ENCODE peak calls at places on chromosomes 16 and 17, in seven cellular contexts. One of them, this sample, is unnamed.

GRCh38 chr16:79605999-79606398 is 5.5 kb upstream of the MAF start:
- DNase-seq in heart left ventricle: no peak
- DNase-seq in IMR-90: no peak
- DNase-seq in uterus: peak; percentile 63
- DNase-seq in K562: no peak
- DNase-seq in Peyer's patch: no peak
- DNase-seq in H1: no peak
- DNase-seq in this sample: no peak

GRCh38 chr16:983044-984030 is 1.8 kb downstream of the SOX8 start:
- DNase-seq in heart left ventricle: no peak
- DNase-seq in IMR-90: no peak
- DNase-seq in uterus: no peak
- DNase-seq in K562: no peak
- DNase-seq in Peyer's patch: no peak
- DNase-seq in H1: no peak
- DNase-seq in this sample: no peak

GRCh38 chr17:56772442-56772841 is 61.3 kb downstream of the C17orf67 start:
- DNase-seq in heart left ventricle: no peak
- DNase-seq in IMR-90: no peak
- DNase-seq in uterus: no peak
- DNase-seq in K562: no peak
- DNase-seq in Peyer's patch: no peak
- DNase-seq in H1: no peak
- DNase-seq in this sample: no peak

GRCh38 chr17:21125862-21126261 is 902 bp upstream of the DHRS7B start:
- DNase-seq in heart left ventricle: no peak
- DNase-seq in IMR-90: no peak
- DNase-seq in uterus: no peak
- DNase-seq in K562: no peak
- DNase-seq in Peyer's patch: peak; percentile 66
- DNase-seq in H1: no peak
- DNase-seq in this sample: no peak

GRCh38 chr17:45091778-45092425 is 30.8 kb downstream of the NMT1 start:
- DNase-seq in heart left ventricle: no peak
- DNase-seq in IMR-90: peak; percentile 36
- DNase-seq in uterus: no peak
- DNase-seq in K562: no peak
- DNase-seq in Peyer's patch: no peak
- DNase-seq in H1: no peak
- DNase-seq in this sample: no peak

GRCh38 chr16:89325861-89326471 is 108.5 kb downstream of the ZNF778 start:
- DNase-seq in heart left ventricle: peak; percentile 74
- DNase-seq in IMR-90: peak; percentile 93
- DNase-seq in uterus: peak; percentile 71
- DNase-seq in K562: peak; percentile 75
- DNase-seq in Peyer's patch: peak; percentile 80
- DNase-seq in H1: no peak
- DNase-seq in this sample: peak; percentile 47

GRCh38 chr16:23016372-23016771 is 132.9 kb downstream of the USP31 start:
- DNase-seq in heart left ventricle: no peak
- DNase-seq in IMR-90: no peak
- DNase-seq in uterus: no peak
- DNase-seq in K562: no peak
- DNase-seq in Peyer's patch: no peak
- DNase-seq in H1: no peak
- DNase-seq in this sample: no peak

GRCh38 chr16:17261197-17261858 is 209.4 kb downstream of the XYLT1 start:
- DNase-seq in heart left ventricle: no peak
- DNase-seq in IMR-90: no peak
- DNase-seq in uterus: no peak
- DNase-seq in K562: no peak
- DNase-seq in Peyer's patch: no peak
- DNase-seq in H1: no peak
- DNase-seq in this sample: no peak

GRCh38 chr17:64336760-64337413 is 53.8 kb downstream of the PECAM1 start:
- DNase-seq in heart left ventricle: no peak
- DNase-seq in IMR-90: no peak
- DNase-seq in uterus: no peak
- DNase-seq in K562: no peak
- DNase-seq in Peyer's patch: no peak
- DNase-seq in H1: peak; percentile 49
- DNase-seq in this sample: no peak

GRCh38 chr17:73189417-73190099 is 3.3 kb upstream of the COG1 start:
- DNase-seq in heart left ventricle: no peak
- DNase-seq in IMR-90: peak; percentile 76
- DNase-seq in uterus: no peak
- DNase-seq in K562: no peak
- DNase-seq in Peyer's patch: peak; percentile 22
- DNase-seq in H1: no peak
- DNase-seq in this sample: no peak

GRCh38 chr16:54446639-54447038 is 160.1 kb upstream of the IRX3 start:
- DNase-seq in heart left ventricle: peak; percentile 40
- DNase-seq in IMR-90: no peak
- DNase-seq in uterus: no peak
- DNase-seq in K562: no peak
- DNase-seq in Peyer's patch: no peak
- DNase-seq in H1: no peak
- DNase-seq in this sample: peak; percentile 91

GRCh38 chr17:15966183-15966878 is 21.4 kb downstream of the ADORA2B start:
- DNase-seq in heart left ventricle: no peak
- DNase-seq in IMR-90: peak; percentile 35
- DNase-seq in uterus: no peak
- DNase-seq in K562: no peak
- DNase-seq in Peyer's patch: no peak
- DNase-seq in H1: peak; percentile 72
- DNase-seq in this sample: no peak

GRCh38 chr17:82636626-82637598 is 11.3 kb downstream of the WDR45B start:
- DNase-seq in heart left ventricle: no peak
- DNase-seq in IMR-90: no peak
- DNase-seq in uterus: no peak
- DNase-seq in K562: no peak
- DNase-seq in Peyer's patch: no peak
- DNase-seq in H1: no peak
- DNase-seq in this sample: no peak

GRCh38 chr17:34110315-34110714 is 144.8 kb upstream of the CCL2 start:
- DNase-seq in heart left ventricle: no peak
- DNase-seq in IMR-90: no peak
- DNase-seq in uterus: no peak
- DNase-seq in K562: no peak
- DNase-seq in Peyer's patch: no peak
- DNase-seq in H1: no peak
- DNase-seq in this sample: no peak

GRCh38 chr17:39939588-39940419 is 12.3 kb downstream of the LRRC3C start:
- DNase-seq in heart left ventricle: peak; percentile 41
- DNase-seq in IMR-90: peak; percentile 98
- DNase-seq in uterus: peak; percentile 81
- DNase-seq in K562: peak; percentile 53
- DNase-seq in Peyer's patch: no peak
- DNase-seq in H1: no peak
- DNase-seq in this sample: no peak
- TF ChIP-seq CTCF in heart left ventricle: no peak
- TF ChIP-seq CTCF in IMR-90: peak; percentile 66
- TF ChIP-seq CTCF in uterus: peak; percentile 39
- TF ChIP-seq CTCF in K562: peak; percentile 65
- TF ChIP-seq CTCF in Peyer's patch: peak; percentile 41
- TF ChIP-seq CTCF in H1: peak; percentile 17
- TF ChIP-seq CTCF in this sample: no peak

DNA sequence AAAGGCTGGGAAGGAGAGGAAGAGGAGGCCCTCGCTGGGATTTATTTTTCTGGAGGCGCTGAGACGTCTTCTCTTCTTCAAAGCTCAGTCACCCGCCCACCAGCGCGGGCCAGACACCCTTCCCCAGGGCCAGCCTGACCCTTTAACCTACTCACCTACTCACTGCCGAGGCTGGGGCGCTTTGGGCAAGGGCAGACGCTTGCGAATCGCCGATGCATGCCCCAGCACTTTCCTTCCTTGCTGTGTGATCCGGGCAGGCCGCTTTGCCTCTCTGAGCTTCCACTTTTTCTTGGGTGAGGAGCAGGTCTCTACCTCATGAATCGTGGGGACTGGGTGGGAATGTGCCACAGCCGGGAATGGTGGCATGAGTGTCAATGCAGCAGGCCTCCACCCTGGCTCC is 25.1 kb downstream of the GSE1 start:
- DNase-seq in heart left ventricle: no peak
- DNase-seq in IMR-90: no peak
- DNase-seq in uterus: no peak
- DNase-seq in K562: no peak
- DNase-seq in Peyer's patch: no peak
- DNase-seq in H1: no peak
- DNase-seq in this sample: no peak
- TF ChIP-seq POLR2A in heart left ventricle: no peak
- TF ChIP-seq POLR2A in IMR-90: no peak
- TF ChIP-seq POLR2A in uterus: no peak
- TF ChIP-seq POLR2A in K562: no peak
- TF ChIP-seq POLR2A in Peyer's patch: no peak
- TF ChIP-seq POLR2A in H1: no peak
- TF ChIP-seq POLR2A in this sample: no peak

GRCh38 chr17:6084226-6085161 is 14.3 kb downstream of the WSCD1 start:
- DNase-seq in heart left ventricle: no peak
- DNase-seq in IMR-90: no peak
- DNase-seq in uterus: no peak
- DNase-seq in K562: no peak
- DNase-seq in Peyer's patch: no peak
- DNase-seq in H1: no peak
- DNase-seq in this sample: no peak
- H3K4me3 ChIP-seq in heart left ventricle: no peak overlapping the region
- H3K4me3 ChIP-seq in IMR-90: no peak overlapping the region
- H3K4me3 ChIP-seq in uterus: no peak overlapping the region
- H3K4me3 ChIP-seq in K562: no peak overlapping the region
- H3K4me3 ChIP-seq in Peyer's patch: no peak overlapping the region
- H3K4me3 ChIP-seq in H1: no peak overlapping the region
- H3K4me3 ChIP-seq in this sample: no peak overlapping the region

GRCh38 chr16:81587626-81588160 is 143.1 kb downstream of the CMIP start:
- DNase-seq in heart left ventricle: no peak
- DNase-seq in IMR-90: no peak
- DNase-seq in uterus: no peak
- DNase-seq in K562: no peak
- DNase-seq in Peyer's patch: no peak
- DNase-seq in H1: no peak
- DNase-seq in this sample: no peak

GRCh38 chr16:81588326-81589081 is 143.9 kb downstream of the CMIP start:
- DNase-seq in heart left ventricle: no peak
- DNase-seq in IMR-90: no peak
- DNase-seq in uterus: no peak
- DNase-seq in K562: no peak
- DNase-seq in Peyer's patch: no peak
- DNase-seq in H1: no peak
- DNase-seq in this sample: no peak

GRCh38 chr16:81586421-81586820 is 141.8 kb downstream of the CMIP start:
- DNase-seq in heart left ventricle: no peak
- DNase-seq in IMR-90: peak; percentile 33
- DNase-seq in uterus: no peak
- DNase-seq in K562: no peak
- DNase-seq in Peyer's patch: no peak
- DNase-seq in H1: no peak
- DNase-seq in this sample: no peak

GRCh38 chr16:81585785-81586184 is 141.2 kb downstream of the CMIP start:
- DNase-seq in heart left ventricle: no peak
- DNase-seq in IMR-90: no peak
- DNase-seq in uterus: no peak
- DNase-seq in K562: peak; percentile 73
- DNase-seq in Peyer's patch: no peak
- DNase-seq in H1: no peak
- DNase-seq in this sample: no peak

DNA sequence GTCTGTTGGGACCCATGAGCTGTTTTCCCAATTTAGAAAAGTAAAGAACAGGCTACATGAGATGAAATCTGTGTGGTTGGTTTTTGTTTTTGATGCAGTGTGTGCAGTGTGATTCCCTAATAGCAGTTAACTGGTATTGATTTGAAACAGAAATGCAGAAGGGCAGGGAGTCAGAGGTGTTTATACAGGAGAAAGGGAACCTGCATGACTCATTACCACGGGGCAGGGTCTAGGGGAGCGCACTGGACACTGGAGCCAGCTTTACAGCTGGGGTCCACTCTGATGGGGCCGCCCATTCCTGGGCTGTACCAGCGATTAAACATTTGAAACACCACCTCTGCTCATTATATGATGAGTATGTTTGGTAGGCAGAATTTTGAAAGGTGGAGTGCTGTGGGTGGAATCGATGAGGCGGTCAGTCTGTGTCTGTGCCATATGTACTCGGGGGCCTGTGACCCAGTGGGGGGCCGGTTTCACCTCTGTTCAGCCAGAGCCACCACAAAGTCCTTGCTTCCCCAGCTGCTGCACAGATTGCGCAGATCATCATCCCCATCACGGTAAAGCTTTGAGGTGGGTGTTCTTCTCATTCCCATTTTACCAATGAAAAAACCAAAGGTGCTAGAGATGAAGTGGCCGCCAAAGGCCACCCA is 142.5 kb downstream of the CMIP start:
- DNase-seq in heart left ventricle: no peak
- DNase-seq in IMR-90: no peak
- DNase-seq in uterus: no peak
- DNase-seq in K562: no peak
- DNase-seq in Peyer's patch: no peak
- DNase-seq in H1: no peak
- DNase-seq in this sample: no peak
- TF ChIP-seq CTCF in heart left ventricle: no peak
- TF ChIP-seq CTCF in IMR-90: no peak
- TF ChIP-seq CTCF in uterus: no peak
- TF ChIP-seq CTCF in K562: no peak
- TF ChIP-seq CTCF in Peyer's patch: no peak
- TF ChIP-seq CTCF in H1: no peak
- TF ChIP-seq CTCF in this sample: no peak

DNA sequence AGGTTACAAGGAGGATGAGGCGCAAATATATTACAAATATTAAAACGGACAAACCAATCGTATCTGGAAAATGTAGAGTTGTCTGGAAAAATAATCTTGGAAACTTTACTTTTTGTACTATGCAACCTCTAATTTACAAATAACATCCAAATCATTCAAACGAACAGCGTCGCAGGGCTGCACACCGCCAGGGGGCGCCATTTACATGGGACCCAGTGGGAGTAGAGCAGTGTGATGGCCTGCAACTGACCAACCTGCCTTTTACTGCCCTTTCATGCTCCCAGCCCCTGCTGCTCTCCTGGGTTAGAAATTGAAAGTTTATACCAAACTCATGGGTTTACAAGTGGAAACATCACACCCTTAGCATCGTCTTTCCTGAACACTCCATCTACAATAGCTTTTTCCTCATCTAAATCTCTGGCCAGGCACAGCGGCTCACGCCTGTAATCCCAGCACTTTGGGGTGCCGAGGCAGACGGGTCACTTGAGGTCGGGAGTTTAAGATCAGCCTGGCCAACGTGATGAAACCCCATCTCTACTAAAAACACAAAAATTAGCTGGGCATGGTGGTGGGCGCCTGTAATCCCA is 10.0 kb downstream of the PITPNC1 start:
- DNase-seq in heart left ventricle: no peak
- DNase-seq in IMR-90: peak; percentile 55
- DNase-seq in uterus: no peak
- DNase-seq in K562: peak; percentile 67
- DNase-seq in Peyer's patch: peak; percentile 76
- DNase-seq in H1: peak; percentile 91
- DNase-seq in this sample: no peak
- TF ChIP-seq POLR2A in heart left ventricle: no peak
- TF ChIP-seq POLR2A in IMR-90: no peak
- TF ChIP-seq POLR2A in uterus: no peak
- TF ChIP-seq POLR2A in K562: no peak
- TF ChIP-seq POLR2A in Peyer's patch: no peak
- TF ChIP-seq POLR2A in H1: no peak
- TF ChIP-seq POLR2A in this sample: no peak

GRCh38 chr17:72125226-72125651 is 4.4 kb downstream of the SOX9 start:
- DNase-seq in heart left ventricle: no peak
- DNase-seq in IMR-90: peak; percentile 61
- DNase-seq in uterus: no peak
- DNase-seq in K562: no peak
- DNase-seq in Peyer's patch: no peak
- DNase-seq in H1: no peak
- DNase-seq in this sample: no peak
- H3K4me3 ChIP-seq in heart left ventricle: peak overlapping the region; percentile 94
- H3K4me3 ChIP-seq in IMR-90: no peak overlapping the region
- H3K4me3 ChIP-seq in uterus: no peak overlapping the region
- H3K4me3 ChIP-seq in K562: no peak overlapping the region
- H3K4me3 ChIP-seq in Peyer's patch: no peak overlapping the region
- H3K4me3 ChIP-seq in H1: no peak overlapping the region
- H3K4me3 ChIP-seq in this sample: no peak overlapping the region

This sample was measured in lower leg skin.